ENCODE peak calls at places on chromosome 21, in four cellular contexts. One of them, this sample, is unnamed.

GRCh38 chr21:14964658-14965057 is 100.1 kb downstream of the NRIP1 start:
- DNase-seq in K562: no peak
- DNase-seq in GM12878: no peak
- DNase-seq in H1: no peak
- DNase-seq in this sample: no peak

GRCh38 chr21:36704281-36704957 is 5.5 kb downstream of the SIM2 start:
- DNase-seq in K562: no peak
- DNase-seq in GM12878: no peak
- DNase-seq in H1: peak
- DNase-seq in this sample: peak

GRCh38 chr21:39030127-39030884 is 152.9 kb downstream of the PSMG1 start:
- DNase-seq in K562: no peak
- DNase-seq in GM12878: no peak
- DNase-seq in H1: peak
- DNase-seq in this sample: no peak

GRCh38 chr21:31354604-31355443 is 10.8 kb upstream of the TIAM1 start:
- DNase-seq in K562: no peak
- DNase-seq in GM12878: peak
- DNase-seq in H1: no peak
- DNase-seq in this sample: no peak

GRCh38 chr21:42198949-42199348 is 20.0 kb upstream of the ABCG1 start:
- DNase-seq in K562: no peak
- DNase-seq in GM12878: no peak
- DNase-seq in H1: no peak
- DNase-seq in this sample: no peak

GRCh38 chr21:42125571-42126544 is 54.7 kb downstream of the UMODL1 start:
- DNase-seq in K562: peak
- DNase-seq in GM12878: no peak
- DNase-seq in H1: no peak
- DNase-seq in this sample: no peak

GRCh38 chr21:39676054-39676771 is 63.5 kb downstream of the B3GALT5 start:
- DNase-seq in K562: no peak
- DNase-seq in GM12878: peak
- DNase-seq in H1: no peak
- DNase-seq in this sample: peak

GRCh38 chr21:42154237-42155044 is 64.5 kb upstream of the ABCG1 start:
- DNase-seq in K562: no peak
- DNase-seq in GM12878: no peak
- DNase-seq in H1: no peak
- DNase-seq in this sample: no peak

GRCh38 chr21:16071082-16071481 is 341.3 kb downstream of the USP25 start:
- DNase-seq in K562: no peak
- DNase-seq in GM12878: no peak
- DNase-seq in H1: no peak
- DNase-seq in this sample: peak

GRCh38 chr21:31108969-31109368 is 70.7 kb upstream of the KRTAP19-8 start:
- DNase-seq in K562: no peak
- DNase-seq in GM12878: no peak
- DNase-seq in H1: no peak
- DNase-seq in this sample: peak

GRCh38 chr21:41766051-41766882 is 585 bp downstream of the RIPK4 start:
- DNase-seq in K562: no peak
- DNase-seq in GM12878: no peak
- DNase-seq in H1: peak
- DNase-seq in this sample: no peak

GRCh38 chr21:28233536-28234220 is 759.0 kb downstream of the LTN1 start:
- DNase-seq in K562: no peak
- DNase-seq in GM12878: no peak
- DNase-seq in H1: no peak
- DNase-seq in this sample: no peak

GRCh38 chr21:25375675-25376074 is 231.6 kb downstream of the MRPL39 start:
- DNase-seq in K562: no peak
- DNase-seq in GM12878: no peak
- DNase-seq in H1: no peak
- DNase-seq in this sample: no peak

GRCh38 chr21:20641251-20641650 is 357.0 kb upstream of the NCAM2 start:
- DNase-seq in K562: no peak
- DNase-seq in GM12878: no peak
- DNase-seq in H1: no peak
- DNase-seq in this sample: no peak

GRCh38 chr21:45003331-45004058 is 63.7 kb downstream of the SLX9 start:
- DNase-seq in K562: no peak
- DNase-seq in GM12878: no peak
- DNase-seq in H1: no peak
- DNase-seq in this sample: no peak

GRCh38 chr21:45002381-45003204 is 62.8 kb downstream of the SLX9 start:
- DNase-seq in K562: no peak
- DNase-seq in GM12878: no peak
- DNase-seq in H1: no peak
- DNase-seq in this sample: no peak

GRCh38 chr21:45004481-45005263 is 64.8 kb downstream of the SLX9 start:
- DNase-seq in K562: peak
- DNase-seq in GM12878: no peak
- DNase-seq in H1: no peak
- DNase-seq in this sample: no peak

GRCh38 chr21:45006536-45007079 is 66.8 kb downstream of the SLX9 start:
- DNase-seq in K562: no peak
- DNase-seq in GM12878: no peak
- DNase-seq in H1: no peak
- DNase-seq in this sample: no peak

GRCh38 chr21:45004059-45004422 is 64.2 kb downstream of the SLX9 start:
- DNase-seq in K562: no peak
- DNase-seq in GM12878: no peak
- DNase-seq in H1: no peak
- DNase-seq in this sample: no peak
- TF ChIP-seq NRF1 in K562: no peak
- TF ChIP-seq NRF1 in GM12878: no peak
- TF ChIP-seq NRF1 in H1: no peak
- TF ChIP-seq NRF1 in this sample: no peak

DNA sequence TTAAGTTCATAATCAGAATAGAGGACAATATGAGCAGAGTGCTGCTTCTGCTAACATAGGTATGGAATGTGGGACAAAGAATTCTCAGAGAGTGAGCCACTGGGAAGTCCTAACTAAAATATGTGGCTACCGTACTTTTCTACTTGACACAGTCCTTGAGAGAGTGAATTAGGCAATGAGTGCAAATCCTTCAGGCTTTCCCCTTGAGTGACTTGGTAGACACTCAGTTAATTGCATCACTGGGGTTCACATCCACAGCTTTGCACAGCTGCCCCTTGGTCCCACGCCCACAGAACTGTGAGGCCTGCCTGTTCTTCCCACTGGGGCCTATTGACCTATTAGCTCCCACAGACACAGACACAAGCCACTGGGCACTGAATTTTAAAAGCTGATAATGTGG is 40.5 kb upstream of the PAXBP1 start:
- DNase-seq in K562: no peak
- DNase-seq in GM12878: no peak
- DNase-seq in H1: no peak
- DNase-seq in this sample: no peak
- TF ChIP-seq NRF1 in K562: no peak
- TF ChIP-seq NRF1 in GM12878: no peak
- TF ChIP-seq NRF1 in H1: no peak
- TF ChIP-seq NRF1 in this sample: no peak

DNA sequence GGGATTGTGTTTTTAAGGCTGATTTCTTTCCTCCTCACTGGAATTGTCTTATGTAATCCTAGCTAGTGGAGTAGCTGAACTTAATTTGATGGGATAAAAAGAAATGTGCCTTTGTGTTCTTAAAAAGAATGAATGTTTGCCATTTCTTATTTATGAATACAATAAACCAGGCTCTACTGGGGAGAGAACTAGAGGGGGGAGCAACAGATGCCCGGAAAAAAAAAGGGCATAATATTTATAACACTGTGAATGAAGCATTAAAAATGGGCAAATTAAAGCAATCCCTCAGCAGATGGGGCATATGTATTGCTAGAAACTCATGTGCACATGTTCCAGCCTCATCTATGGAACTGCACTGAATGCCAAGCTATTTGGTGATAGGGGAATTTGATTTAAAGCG is 42.2 kb upstream of the KCNJ6 start:
- DNase-seq in K562: no peak
- DNase-seq in GM12878: no peak
- DNase-seq in H1: no peak
- DNase-seq in this sample: no peak
- TF ChIP-seq NRF1 in K562: no peak
- TF ChIP-seq NRF1 in GM12878: no peak
- TF ChIP-seq NRF1 in H1: no peak
- TF ChIP-seq NRF1 in this sample: no peak

DNA sequence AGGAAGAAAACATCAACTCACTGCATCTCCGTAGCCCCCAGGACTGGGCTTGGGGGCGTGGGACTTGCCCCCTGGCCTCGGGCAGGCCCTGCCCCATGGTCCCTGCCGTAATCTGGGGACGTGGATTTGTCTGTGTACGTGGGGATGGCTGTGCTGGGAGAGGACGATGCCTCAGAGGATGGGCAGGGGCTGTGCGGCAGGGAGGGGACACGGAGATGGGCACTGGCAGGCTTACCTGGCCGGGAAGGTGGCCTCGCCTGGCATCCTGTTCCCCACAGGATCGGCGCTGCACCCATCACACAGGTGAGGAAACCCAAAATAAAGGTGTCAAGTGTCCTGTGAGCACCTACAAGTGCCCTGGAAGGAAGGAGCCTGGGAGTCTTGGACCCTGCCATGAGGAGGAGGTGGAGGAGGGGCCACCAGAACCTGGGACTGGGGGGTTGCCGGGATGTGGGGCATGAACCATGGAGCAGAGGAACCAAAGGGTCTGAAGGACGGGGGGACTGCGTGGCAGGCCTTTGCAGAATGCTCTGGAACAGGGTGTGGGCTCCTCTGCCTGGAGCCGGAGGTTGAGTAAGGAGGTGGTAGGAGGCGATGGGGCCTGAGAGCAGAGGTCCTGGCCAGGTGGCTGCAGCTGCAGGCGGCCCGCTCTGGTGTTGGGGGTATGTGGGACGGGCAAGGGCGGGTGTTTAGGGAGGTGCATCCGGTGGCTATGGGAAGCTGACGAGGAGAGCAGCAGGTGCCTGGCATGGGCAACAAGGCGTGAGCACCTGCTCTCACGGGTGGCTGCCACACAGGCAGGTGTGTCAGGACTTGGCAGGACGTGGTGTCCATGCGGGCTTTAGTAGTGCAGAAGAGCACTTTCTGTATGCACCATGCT is 27.8 kb upstream of the LRRC3 start:
- DNase-seq in K562: no peak
- DNase-seq in GM12878: no peak
- DNase-seq in H1: no peak
- DNase-seq in this sample: no peak
- TF ChIP-seq NRF1 in K562: no peak
- TF ChIP-seq NRF1 in GM12878: no peak
- TF ChIP-seq NRF1 in H1: no peak
- TF ChIP-seq NRF1 in this sample: no peak

DNA sequence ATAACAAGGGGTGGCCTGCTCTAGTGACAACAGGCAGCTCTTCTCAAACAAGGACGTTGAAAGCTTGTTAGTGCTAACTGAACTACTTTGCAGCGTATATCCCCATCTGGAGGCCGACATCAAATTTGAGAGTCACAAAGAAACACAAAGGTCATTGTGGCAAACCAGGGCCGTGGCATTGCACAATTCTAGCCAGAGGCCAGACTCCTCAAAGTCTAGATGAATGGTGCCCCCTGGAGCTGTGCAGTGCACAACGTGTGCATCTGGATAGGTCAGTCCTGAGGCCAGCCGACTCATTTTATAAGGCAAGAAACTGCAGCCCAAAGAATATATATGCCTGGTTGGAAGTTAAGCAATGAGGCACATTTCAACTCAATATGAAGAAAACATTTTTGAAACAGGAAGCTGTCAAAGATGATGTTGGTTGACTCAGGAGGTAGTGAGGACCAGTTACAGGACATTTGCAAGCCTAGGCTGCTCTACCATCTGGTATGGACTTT is 459.3 kb upstream of the RUNX1 start:
- DNase-seq in K562: peak
- DNase-seq in GM12878: no peak
- DNase-seq in H1: peak
- DNase-seq in this sample: no peak
- TF ChIP-seq NRF1 in K562: no peak
- TF ChIP-seq NRF1 in GM12878: no peak
- TF ChIP-seq NRF1 in H1: no peak
- TF ChIP-seq NRF1 in this sample: no peak

DNA sequence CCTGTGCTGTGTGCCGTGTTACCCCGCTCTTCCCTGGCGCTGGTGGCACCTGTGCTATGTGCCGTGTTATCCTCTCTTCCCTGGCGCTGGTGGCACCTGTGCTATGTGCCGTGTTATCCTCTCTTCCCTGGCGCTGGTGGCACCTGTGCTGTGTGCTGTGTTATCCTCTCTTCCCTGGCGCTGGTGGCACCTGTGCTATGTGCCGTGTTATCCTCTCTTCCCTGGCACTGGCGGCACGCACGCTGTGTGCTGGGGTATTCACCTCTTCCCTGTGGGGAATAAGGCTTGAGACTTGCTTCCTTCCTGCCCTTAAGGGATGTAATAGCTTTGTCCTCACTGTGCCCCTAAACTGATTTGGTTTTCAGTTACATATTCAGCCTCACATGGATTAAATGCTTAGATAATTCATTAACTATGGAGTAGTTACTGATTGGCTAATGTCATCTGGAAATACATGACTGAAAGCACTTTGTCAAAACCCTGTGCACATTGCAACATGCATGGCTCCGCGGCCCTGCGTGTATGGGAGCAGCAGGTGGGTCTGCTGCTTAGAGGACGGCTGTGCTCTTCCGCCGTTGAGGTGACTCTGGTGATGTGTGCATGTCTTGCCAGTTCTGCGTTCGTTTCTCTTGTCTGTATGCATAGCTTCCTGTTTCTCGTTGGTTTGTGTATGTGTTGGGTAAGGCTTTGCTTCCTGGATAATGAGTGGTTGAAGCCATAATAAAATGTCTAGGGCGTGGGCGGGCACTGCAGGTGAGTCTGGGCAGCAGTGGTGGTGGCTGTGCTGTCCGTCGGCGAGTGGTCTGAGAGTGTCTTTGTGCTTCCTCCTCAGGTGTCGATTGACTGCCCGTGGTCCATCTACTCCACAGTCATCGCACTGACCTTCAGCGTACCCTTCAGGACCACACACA is 17.9 kb upstream of the PWP2 start:
- DNase-seq in K562: no peak
- DNase-seq in GM12878: no peak
- DNase-seq in H1: peak
- DNase-seq in this sample: no peak
- TF ChIP-seq NRF1 in K562: no peak
- TF ChIP-seq NRF1 in GM12878: no peak
- TF ChIP-seq NRF1 in H1: no peak
- TF ChIP-seq NRF1 in this sample: no peak

DNA sequence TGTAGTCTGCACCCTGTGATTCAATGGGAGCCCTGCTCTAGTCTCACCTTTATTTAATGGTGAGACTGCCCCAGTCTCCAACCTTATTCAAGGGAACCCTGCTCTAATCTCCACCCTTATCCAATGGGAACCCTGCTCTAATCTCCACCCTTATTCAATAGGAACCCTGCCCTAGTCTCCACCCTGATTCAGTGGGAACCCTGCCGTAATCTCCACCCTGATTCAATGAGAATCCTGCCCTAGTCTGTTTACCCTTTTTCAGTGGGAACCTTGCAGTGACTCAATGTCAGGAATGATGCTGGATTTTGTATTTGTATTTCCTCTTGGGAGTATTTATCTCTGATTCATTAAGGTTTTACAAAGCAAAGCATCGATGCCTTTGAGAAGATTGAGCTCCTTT is 39.5 kb downstream of the TRPM2 start:
- DNase-seq in K562: no peak
- DNase-seq in GM12878: no peak
- DNase-seq in H1: no peak
- DNase-seq in this sample: peak
- TF ChIP-seq NRF1 in K562: no peak
- TF ChIP-seq NRF1 in GM12878: no peak
- TF ChIP-seq NRF1 in H1: no peak
- TF ChIP-seq NRF1 in this sample: no peak